ENCODE peak calls at places on chromosome X, in nine cellular contexts. Z is activated CD4-positive, alpha-beta memory T cell treated with anti-CD3 and anti-CD28 coated beads, Interleukin-2, amount 10 ng/mL, durations not matched to agents 7 days and 5 days; X is CD4-positive, alpha-beta T cell; C is Daoy; S is H4; V is heart right ventricle; P is T-cell; Q is astrocyte of the hippocampus; Y is NCI-H1105. H is an unnamed sample.

GRCh38 chrX:69466546-69466945 is 37.6 kb upstream of the NALF2 start:
- DNase-seq in V (no peak), C (no peak), S (no peak), X (no peak), P (no peak), Z (no peak), Q (no peak), Y (no peak), H (no peak)

GRCh38 chrX:69285881-69286545 is 120.8 kb upstream of the PJA1 start:
- DNase-seq in Q (peak), Y (no peak), P (peak), C (peak), S (peak), Z (peak), X (peak), V (peak), H (peak)

GRCh38 chrX:52265713-52266112 is 81.0 kb downstream of the MAGED4 start:
- DNase-seq in V (no peak), X (no peak), Y (no peak), Z (no peak), S (no peak), P (no peak), C (no peak), Q (no peak), H (no peak)

GRCh38 chrX:49978191-49978590 is 55.8 kb downstream of the CLCN5 start:
- DNase-seq in P (no peak), C (no peak), S (no peak), Z (no peak), Q (no peak), Y (no peak), V (no peak), X (no peak), H (no peak)

GRCh38 chrX:18210470-18210869 is 10.2 kb downstream of the BEND2 start:
- DNase-seq in X (no peak), P (no peak), V (no peak), Q (peak), S (no peak), Z (no peak), Y (peak), C (no peak), H (no peak)

GRCh38 chrX:147550217-147550616 is 361.5 kb upstream of the FMR1 start:
- DNase-seq in P (no peak), C (no peak), Z (no peak), V (no peak), Y (peak), X (no peak), Q (peak), S (peak), H (no peak)

GRCh38 chrX:3548743-3549441 is 164.6 kb downstream of the PRKX start:
- DNase-seq in C (peak), Z (no peak), X (no peak), Q (peak), Y (no peak), P (no peak), S (peak), V (peak), H (peak)

GRCh38 chrX:155144926-155145325 is 71.3 kb upstream of the VBP1 start:
- DNase-seq in P (no peak), V (no peak), Q (no peak), C (no peak), Z (no peak), X (no peak), S (no peak), Y (no peak), H (no peak)

GRCh38 chrX:123121241-123121640 is 62.8 kb upstream of the GRIA3 start:
- DNase-seq in X (no peak), V (no peak), Z (no peak), Q (peak), C (no peak), Y (no peak), P (no peak), S (no peak), H (no peak)

GRCh38 chrX:41621236-41621651 is 67.5 kb upstream of the GPR34 start:
- DNase-seq in S (peak), V (no peak), C (no peak), X (no peak), Q (no peak), Y (no peak), P (no peak), Z (no peak), H (peak)

GRCh38 chrX:137431693-137432488 is 134.0 kb upstream of the ZIC3 start:
- DNase-seq in Z (no peak), Q (no peak), X (no peak), P (no peak), Y (no peak), C (peak), S (no peak), V (no peak), H (no peak)

H was measured in A549.